ENCODE peak calls at places on chromosomes 11 and 22, in eight cellular contexts. D is GM04503, Z is hypothalamus, Q is posterior cingulate gyrus, K is COLO829, B is transverse colon, Y is left ventricle myocardium superior, A is retina. E is an unnamed sample.

GRCh38 chr11:45995342-45995734 is 72.9 kb downstream of the LARGE2 start:
- DNase-seq in D (no peak), Z (no peak), Q (no peak), K (no peak), B (no peak), Y (no peak), A (peak; percentile 24), E (no peak)

GRCh38 chr22:30340911-30341685 is 14.4 kb upstream of the TBC1D10A start:
- DNase-seq in D (no peak), Z (peak; percentile 38), Q (peak; percentile 89), K (peak; percentile 97), B (no peak), Y (peak; percentile 91), A (no peak), E (no peak)

GRCh38 chr22:50293441-50294318 is 13.8 kb downstream of the PLXNB2 start:
- DNase-seq in D (no peak), Z (no peak), Q (no peak), K (no peak), B (peak; percentile 85), Y (peak; percentile 59), A (peak; percentile 48), E (no peak)

GRCh38 chr11:76667856-76668255 is 2.7 kb downstream of the LRRC32 start:
- DNase-seq in D (no peak), Z (no peak), Q (peak; percentile 39), K (no peak), B (peak; percentile 6), Y (no peak), A (no peak), E (peak; percentile 19)

GRCh38 chr11:61917043-61917356 is 366 bp downstream of the RAB3IL1 start:
- DNase-seq in D (no peak), Z (no peak), Q (no peak), K (no peak), B (no peak), Y (no peak), A (no peak), E (peak; percentile 60)

GRCh38 chr11:2399488-2400068 is 972 bp upstream of the TSSC4 start:
- DNase-seq in D (no peak), Z (no peak), Q (peak; percentile 79), K (no peak), B (peak; percentile 36), Y (no peak), A (no peak), E (no peak)

GRCh38 chr22:27116295-27116694 is 458.9 kb downstream of the MIAT start:
- DNase-seq in D (no peak), Z (no peak), Q (no peak), K (no peak), B (no peak), Y (no peak), A (no peak), E (no peak)

GRCh38 chr11:64369440-64370135 is 10.6 kb downstream of the RPS6KA4 start:
- DNase-seq in D (no peak), Z (no peak), Q (peak; percentile 77), K (no peak), B (no peak), Y (no peak), A (no peak), E (no peak)

GRCh38 chr22:44797181-44797720 is 44.9 kb downstream of the ARHGAP8 start:
- DNase-seq in D (no peak), Z (no peak), Q (peak; percentile 65), K (no peak), B (no peak), Y (no peak), A (no peak), E (no peak)

GRCh38 chr11:125141686-125142535 is 22.6 kb upstream of the PKNOX2 start:
- DNase-seq in D (no peak), Z (no peak), Q (peak; percentile 81), K (no peak), B (peak; percentile 30), Y (peak; percentile 63), A (peak; percentile 83), E (no peak)

GRCh38 chr11:44018127-44018521 is 29.7 kb upstream of the ACCSL start:
- DNase-seq in D (no peak), Z (no peak), Q (no peak), K (no peak), B (no peak), Y (no peak), A (no peak), E (no peak)

GRCh38 chr11:72058416-72059034 is 21.8 kb downstream of the NUMA1 start:
- DNase-seq in D (no peak), Z (no peak), Q (no peak), K (no peak), B (no peak), Y (no peak), A (no peak), E (no peak)

GRCh38 chr22:32987081-32987631 is 71.0 kb downstream of the SYN3 start:
- DNase-seq in D (no peak), Z (no peak), Q (no peak), K (peak; percentile 19), B (no peak), Y (no peak), A (peak; percentile 67), E (no peak)

GRCh38 chr11:77705195-77705876 is 67.7 kb upstream of the CLNS1A start:
- DNase-seq in D (no peak), Z (no peak), Q (no peak), K (peak; percentile 73), B (no peak), Y (no peak), A (no peak), E (no peak)

GRCh38 chr11:128964463-128964930 is 21.8 kb upstream of the TP53AIP1 start:
- DNase-seq in D (no peak), Z (no peak), Q (no peak), K (no peak), B (no peak), Y (no peak), A (no peak), E (no peak)

GRCh38 chr22:44944891-44945600 is 64.8 kb downstream of the PHF21B start:
- DNase-seq in D (no peak), Z (no peak), Q (peak; percentile 8), K (no peak), B (no peak), Y (no peak), A (no peak), E (no peak)

E was measured in RWPE2.